ENCODE peak calls at places on chromosomes 12 and 14, in nine cellular contexts. Y is uterus, M is hepatocyte, H is fibroblast of lung, G is AG04449, I is HFF-Myc, V is esophagus squamous epithelium, X is BJ, P is neural progenitor cell. A is an unnamed sample.

GRCh38 chr12:66984962-66985361 is 284.2 kb upstream of the CAND1 start:
- DNase-seq in M (no peak), V (no peak), X (no peak), G (no peak), I (no peak), H (no peak), P (no peak), Y (no peak), A (no peak)

GRCh38 chr14:21454843-21455550 is 926 bp downstream of the CHD8 start:
- DNase-seq in G (no peak), Y (no peak), I (no peak), P (no peak), V (no peak), X (no peak), H (no peak), M (peak), A (no peak)

GRCh38 chr14:101480022-101480746 is 81.1 kb upstream of the DIO3 start:
- DNase-seq in M (no peak), X (no peak), P (no peak), V (no peak), G (no peak), H (no peak), Y (peak), I (no peak), A (no peak)

GRCh38 chr12:19018302-19018980 is 111.1 kb upstream of the PLEKHA5 start:
- DNase-seq in H (peak), I (peak), G (peak), M (no peak), Y (no peak), V (no peak), X (no peak), P (no peak), A (peak)

GRCh38 chr12:63779498-63780481 is at the start of gene RXYLT1:
- DNase-seq in M (peak), V (peak), X (peak), Y (peak), H (peak), P (peak), I (peak), G (no peak), A (peak)

GRCh38 chr12:130506844-130507243 is 169.2 kb downstream of the PIWIL1 start:
- DNase-seq in G (no peak), X (no peak), H (no peak), M (no peak), Y (no peak), I (no peak), V (no peak), P (no peak), A (no peak)

GRCh38 chr12:45989857-45990467 is 412 bp downstream of the SCAF11 start:
- DNase-seq in V (no peak), M (peak), H (peak), I (no peak), X (no peak), G (no peak), P (peak), Y (peak), A (no peak)

GRCh38 chr12:76552343-76552938 is 7.1 kb downstream of the OSBPL8 start:
- DNase-seq in Y (no peak), P (no peak), G (no peak), H (no peak), X (no peak), V (no peak), I (no peak), M (no peak), A (no peak)

GRCh38 chr14:51302319-51303030 is 62.4 kb downstream of the TMX1 start:
- DNase-seq in P (no peak), V (no peak), G (no peak), X (no peak), H (peak), I (no peak), M (no peak), Y (no peak), A (no peak)

GRCh38 chr12:95998611-95999300 is 2.6 kb upstream of the HAL start:
- DNase-seq in H (peak), Y (no peak), G (no peak), V (no peak), M (peak), X (no peak), P (peak), I (peak), A (peak)

GRCh38 chr12:115008951-115009350 is 325.0 kb upstream of the TBX3 start:
- DNase-seq in Y (no peak), X (no peak), P (no peak), M (no peak), G (no peak), V (no peak), H (no peak), I (no peak), A (no peak)

GRCh38 chr12:4579305-4580097 is 17.5 kb downstream of the DYRK4 start:
- DNase-seq in Y (no peak), X (no peak), P (peak), I (no peak), H (peak), V (no peak), M (no peak), G (no peak), A (no peak)

GRCh38 chr12:118925407-118926202 is 55.7 kb upstream of the SRRM4 start:
- DNase-seq in I (no peak), P (no peak), Y (no peak), X (no peak), V (no peak), H (no peak), M (no peak), G (no peak), A (no peak)

GRCh38 chr12:118190266-118190665 is 54.3 kb downstream of the PEBP1 start:
- DNase-seq in M (peak), Y (no peak), I (no peak), G (no peak), X (no peak), H (peak), P (peak), V (no peak), A (no peak)

GRCh38 chr12:53538209-53538689 is 31.0 kb upstream of the NPFF start:
- DNase-seq in G (peak), X (peak), I (no peak), Y (no peak), P (no peak), V (no peak), M (peak), H (peak), A (peak)

GRCh38 chr14:68649461-68650189 is 143.2 kb downstream of the ZFP36L1 start:
- DNase-seq in X (no peak), I (no peak), H (peak), V (no peak), M (no peak), G (no peak), P (no peak), Y (no peak), A (no peak)

GRCh38 chr12:52691076-52691764 is 11.0 kb upstream of the KRT1 start:
- DNase-seq in P (peak), M (peak), I (no peak), V (no peak), G (no peak), X (no peak), H (no peak), Y (no peak), A (no peak)

GRCh38 chr12:65568517-65568916 is 255.8 kb upstream of the HMGA2 start:
- DNase-seq in P (no peak), I (no peak), M (no peak), Y (no peak), V (no peak), G (no peak), X (no peak), H (peak), A (no peak)

GRCh38 chr14:93137864-93138263 is 22.1 kb upstream of the ITPK1 start:
- DNase-seq in I (no peak), P (peak), X (no peak), V (no peak), G (no peak), M (peak), H (peak), Y (peak), A (no peak)

GRCh38 chr14:23349156-23349845 is 3.4 kb downstream of the SLC22A17 start:
- DNase-seq in H (no peak), I (no peak), P (no peak), M (no peak), Y (no peak), X (no peak), G (no peak), V (no peak), A (no peak)

GRCh38 chr12:120145164-120145563 is 28.6 kb upstream of the RAB35 start:
- DNase-seq in I (no peak), M (no peak), P (no peak), X (no peak), Y (no peak), V (no peak), G (no peak), H (no peak), A (no peak)

GRCh38 chr12:3562484-3562883 is 71.5 kb downstream of the PRMT8 start:
- DNase-seq in P (no peak), M (no peak), G (no peak), Y (no peak), H (no peak), X (no peak), I (no peak), V (no peak), A (no peak)

GRCh38 chr12:52371716-52372115 is 4.4 kb upstream of the KRT85 start:
- DNase-seq in V (no peak), I (no peak), H (no peak), X (no peak), P (no peak), M (no peak), Y (no peak), G (no peak), A (no peak)

GRCh38 chr12:55671746-55672145 is 35.1 kb downstream of the OR10P1 start:
- DNase-seq in G (no peak), Y (no peak), P (no peak), H (no peak), M (no peak), V (no peak), X (no peak), I (no peak), A (no peak)

GRCh38 chr12:88453323-88453722 is 126.9 kb downstream of the KITLG start:
- DNase-seq in X (no peak), G (no peak), Y (no peak), H (peak), I (no peak), P (no peak), M (no peak), V (no peak), A (no peak)

GRCh38 chr12:113479578-113480335 is 8.1 kb upstream of the LHX5 start:
- DNase-seq in X (no peak), M (peak), H (peak), P (peak), I (no peak), Y (no peak), V (no peak), G (no peak), A (no peak)

GRCh38 chr14:28375295-28375694 is 391.3 kb upstream of the FOXG1 start:
- DNase-seq in V (no peak), H (peak), I (no peak), P (peak), X (no peak), Y (no peak), M (peak), G (no peak), A (no peak)

GRCh38 chr12:108525681-108526080 is 10.6 kb downstream of the FICD start:
- DNase-seq in I (no peak), H (no peak), X (no peak), P (no peak), Y (no peak), V (no peak), M (no peak), G (no peak), A (peak)

GRCh38 chr14:78486621-78487020 is 316.4 kb downstream of the NRXN3 start:
- DNase-seq in Y (no peak), P (no peak), M (no peak), V (no peak), H (no peak), G (no peak), X (no peak), I (no peak), A (no peak)

GRCh38 chr12:63070709-63071108 is 80.3 kb downstream of the AVPR1A start:
- DNase-seq in G (no peak), M (no peak), Y (no peak), H (no peak), X (no peak), V (no peak), P (no peak), I (no peak), A (no peak)

GRCh38 chr14:102063092-102063807 is 23.6 kb downstream of the HSP90AA1 start:
- DNase-seq in X (peak), G (peak), P (peak), H (peak), M (peak), V (peak), Y (peak), I (peak), A (peak)

GRCh38 chr12:97745406-97746101 is 282.9 kb downstream of the RMST start:
- DNase-seq in H (no peak), Y (no peak), G (no peak), X (no peak), M (no peak), I (no peak), P (no peak), V (no peak), A (no peak)

DNA sequence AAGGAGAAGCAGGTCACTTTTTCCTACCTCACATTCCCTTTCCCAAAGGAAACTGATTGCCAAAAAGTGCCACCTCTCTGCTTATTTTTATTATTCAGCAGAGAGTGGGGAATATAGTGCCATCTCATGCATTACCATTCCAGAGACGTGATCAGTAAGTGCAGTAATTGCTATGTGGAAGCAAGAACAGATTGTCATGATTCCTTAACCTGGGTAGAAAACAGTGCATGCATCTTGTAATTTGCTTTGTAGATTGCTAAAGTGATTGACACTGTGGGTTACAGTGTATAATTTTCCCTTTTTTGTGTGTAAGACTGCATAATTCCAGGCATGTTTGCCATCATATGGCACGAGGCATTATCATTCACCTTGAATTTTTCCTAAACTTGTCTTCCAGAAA is 332.5 kb downstream of the DIO2 start:
- DNase-seq in Y (no peak), H (no peak), V (no peak), X (no peak), G (no peak), I (no peak), M (no peak), P (no peak), A (no peak)
- H3K4me3 ChIP-seq in Y (no peak), H (no peak), V (no peak), X (no peak), G (no peak), I (no peak), M (no peak), P (no peak), A (no peak)

GRCh38 chr12:6667559-6668210 is 4.8 kb upstream of the ING4 start:
- DNase-seq in V (no peak), H (no peak), Y (no peak), G (no peak), P (no peak), I (no peak), M (peak), X (no peak), A (no peak)
- TF ChIP-seq CTCF in V (peak), H (peak), Y (no peak), G (peak), P (peak), I (no peak), M (peak), X (no peak), A (peak)

GRCh38 chr14:75933712-75934296 is 48.0 kb downstream of the TGFB3 start:
- DNase-seq in G (no peak), M (no peak), I (no peak), V (no peak), H (no peak), Y (no peak), X (no peak), P (no peak), A (no peak)

GRCh38 chr14:75927564-75928087 is 54.2 kb downstream of the TGFB3 start:
- DNase-seq in P (no peak), V (no peak), X (no peak), I (no peak), H (no peak), G (no peak), M (no peak), Y (no peak), A (no peak)

GRCh38 chr14:75926431-75926830 is 55.4 kb downstream of the TGFB3 start:
- DNase-seq in P (no peak), Y (no peak), H (no peak), M (no peak), G (no peak), V (no peak), I (no peak), X (no peak), A (no peak)

GRCh38 chr14:75928587-75929230 is 53.1 kb downstream of the TGFB3 start:
- DNase-seq in P (no peak), V (no peak), Y (no peak), M (no peak), I (no peak), X (no peak), H (peak), G (no peak), A (no peak)
- H3K4me3 ChIP-seq in P (no peak), V (no peak), Y (no peak), M (no peak), I (no peak), X (no peak), H (peak), G (no peak), A (no peak)

DNA sequence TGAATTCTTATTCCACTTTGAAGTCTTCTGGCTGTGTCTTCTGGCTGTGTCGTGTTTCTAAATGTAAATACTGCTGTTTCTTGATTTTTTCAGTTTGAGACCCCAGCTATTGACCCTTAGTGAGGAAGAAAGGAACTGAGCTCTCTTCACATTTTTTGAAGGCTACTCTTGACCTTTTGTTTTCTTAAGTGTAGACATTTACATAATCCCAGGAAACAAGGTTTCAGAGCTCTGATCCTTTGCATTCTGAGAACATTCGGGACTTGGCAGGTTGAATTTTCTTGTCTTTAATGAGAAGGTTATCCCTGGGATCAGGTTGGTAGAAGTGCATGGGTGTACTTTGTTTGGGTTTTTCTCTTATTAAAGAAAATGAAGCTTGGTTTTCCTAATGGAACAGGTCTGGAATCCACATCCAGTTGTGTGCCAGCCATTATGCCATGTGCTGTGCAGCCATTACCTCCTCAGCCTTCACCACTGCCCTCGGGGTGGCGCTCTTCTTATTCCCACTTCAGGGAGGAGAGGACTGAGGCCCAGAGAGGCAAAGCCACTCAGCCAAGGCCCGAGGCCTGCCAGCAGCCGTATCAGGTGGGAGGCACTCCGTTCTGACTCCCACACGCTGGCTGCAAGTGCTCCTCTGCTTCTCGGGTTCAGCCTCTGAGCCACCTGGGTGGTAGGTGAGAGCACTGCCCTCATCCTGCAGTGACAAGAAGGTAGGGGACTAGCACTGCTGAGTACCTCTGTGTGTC is 120.9 kb downstream of the BEGAIN start:
- DNase-seq in I (no peak), V (no peak), G (no peak), X (no peak), Y (no peak), M (no peak), P (no peak), H (no peak), A (no peak)
- TF ChIP-seq CTCF in I (no peak), V (no peak), G (no peak), X (no peak), Y (no peak), M (no peak), P (peak), H (no peak), A (no peak)

DNA sequence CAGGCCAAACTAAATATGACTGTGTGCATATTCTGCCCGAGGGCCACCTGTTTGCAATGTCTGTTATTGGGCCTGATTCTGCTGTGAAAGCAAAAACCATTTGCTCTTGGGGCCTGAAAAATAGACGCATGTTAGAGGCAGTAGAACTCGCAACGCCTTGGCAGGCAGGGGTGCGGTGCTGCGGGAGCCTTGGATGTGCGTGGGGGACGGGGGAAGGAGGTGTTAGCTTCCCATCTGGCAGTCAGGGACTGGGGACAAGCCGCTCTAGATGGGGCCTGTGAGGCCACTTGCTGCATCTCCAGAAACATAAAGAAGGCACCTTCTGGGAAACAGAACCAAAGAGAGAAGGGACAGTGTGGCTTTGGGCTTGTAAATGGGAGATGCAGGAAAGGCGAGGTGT is 216.3 kb downstream of the PHETA1 start:
- DNase-seq in V (no peak), Y (no peak), X (no peak), G (no peak), P (no peak), M (no peak), I (no peak), H (no peak), A (no peak)
- H3K4me3 ChIP-seq in V (no peak), Y (no peak), X (no peak), G (no peak), P (no peak), M (no peak), I (no peak), H (no peak), A (no peak)

GRCh38 chr12:116916714-116917114 is 6.0 kb downstream of the FBXW8 start:
- DNase-seq in V (no peak), X (no peak), M (peak), Y (no peak), G (peak), H (peak), I (peak), P (no peak), A (peak)
- TF ChIP-seq CTCF in V (no peak), X (no peak), M (peak), Y (no peak), G (peak), H (peak), I (peak), P (no peak), A (peak)

GRCh38 chr12:124509300-124509675 is 58.1 kb downstream of the NCOR2 start:
- DNase-seq in P (no peak), M (no peak), X (no peak), I (no peak), H (no peak), Y (no peak), V (no peak), G (no peak), A (no peak)

GRCh38 chr12:124508323-124509096 is 58.9 kb downstream of the NCOR2 start:
- DNase-seq in X (no peak), I (no peak), G (no peak), H (peak), V (no peak), M (no peak), Y (peak), P (no peak), A (no peak)

GRCh38 chr12:124511259-124511985 is 56.0 kb downstream of the NCOR2 start:
- DNase-seq in I (no peak), P (no peak), H (no peak), M (no peak), G (no peak), V (no peak), X (no peak), Y (no peak), A (no peak)

GRCh38 chr12:124510301-124510970 is 57.0 kb downstream of the NCOR2 start:
- DNase-seq in G (no peak), V (no peak), M (no peak), P (no peak), I (no peak), H (no peak), X (no peak), Y (no peak), A (no peak)

DNA sequence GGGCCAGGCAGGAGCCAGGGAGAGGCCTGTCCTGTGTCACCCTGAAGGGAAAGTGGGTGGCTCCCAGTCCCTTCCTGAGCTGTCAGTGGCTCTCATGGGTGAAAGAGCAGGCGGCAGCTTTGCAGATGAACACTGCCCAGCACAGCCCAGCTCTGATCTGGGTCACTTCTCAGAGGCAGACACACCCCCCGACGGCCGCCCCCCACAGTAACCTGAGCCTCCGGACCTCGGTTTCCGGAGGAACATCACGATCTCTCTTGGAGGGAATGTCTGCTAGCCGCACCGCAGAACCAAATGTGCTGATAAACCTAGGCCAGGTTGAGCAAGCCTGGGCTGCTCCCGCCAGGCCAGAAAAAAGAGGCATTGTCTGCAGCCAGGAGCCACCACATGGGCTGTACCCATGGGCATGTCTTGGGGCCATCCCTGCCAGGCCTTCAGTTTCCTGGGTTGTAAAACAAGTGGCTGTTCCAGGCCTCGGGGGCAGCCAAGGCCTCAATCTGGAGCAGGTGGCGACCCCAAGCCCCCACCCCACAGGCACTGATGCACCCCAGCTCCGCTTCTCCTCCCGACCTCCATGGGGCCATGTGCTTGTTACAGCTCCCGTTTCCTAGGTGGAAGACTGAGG is 57.6 kb downstream of the NCOR2 start:
- DNase-seq in G (no peak), Y (peak), I (peak), X (peak), P (peak), V (no peak), M (peak), H (peak), A (no peak)
- H3K4me3 ChIP-seq in G (no peak), Y (no peak), I (no peak), X (no peak), P (no peak), V (no peak), M (no peak), H (no peak), A (no peak)